ENCODE peak calls at places on chromosomes 11 and 22, in four cellular contexts. Z is WERI-Rb-1, Q is esophagus squamous epithelium, L is uterus. P is an unnamed sample.

GRCh38 chr11:104531075-104531474 is 367.1 kb upstream of the PDGFD start:
- DNase-seq in Z (no peak), Q (no peak), L (no peak), P (no peak)

GRCh38 chr11:11987503-11988022 is 20.9 kb downstream of the DKK3 start:
- DNase-seq in Z (no peak), Q (no peak), L (no peak), P (no peak)

GRCh38 chr11:67673358-67673757 is 1.1 kb downstream of the ALDH3B2 start:
- DNase-seq in Z (no peak), Q (no peak), L (no peak), P (no peak)

GRCh38 chr11:1782026-1782696 is 18.4 kb upstream of the CTSD start:
- DNase-seq in Z (no peak), Q (no peak), L (no peak), P (no peak)

GRCh38 chr11:94473177-94473799 is 20.4 kb downstream of the MRE11 start:
- DNase-seq in Z (no peak), Q (no peak), L (no peak), P (no peak)

GRCh38 chr11:12696911-12697581 is 22.8 kb downstream of the TEAD1 start:
- DNase-seq in Z (no peak), Q (no peak), L (no peak), P (no peak)

GRCh38 chr22:12601870-12602779 is 2925.9 kb upstream of the OR11H1 start:
- DNase-seq in Z (peak), Q (no peak), L (no peak), P (no peak)

GRCh38 chr22:41904450-41905410 is 10.1 kb downstream of the SHISA8 start:
- DNase-seq in Z (no peak), Q (no peak), L (no peak), P (no peak)

GRCh38 chr11:536841-537621 is at the start of gene LRRC56:
- DNase-seq in Z (peak), Q (peak), L (peak), P (peak)

GRCh38 chr11:13278620-13279486 is 1.3 kb downstream of the BMAL1 start:
- DNase-seq in Z (peak), Q (no peak), L (no peak), P (no peak)

GRCh38 chr11:93541884-93542752 is 1.1 kb downstream of the SMCO4 start:
- DNase-seq in Z (peak), Q (no peak), L (peak), P (peak)

GRCh38 chr11:119491753-119492455 is 68.9 kb upstream of the THY1 start:
- DNase-seq in Z (no peak), Q (no peak), L (no peak), P (no peak)

GRCh38 chr11:70522613-70523311 is 124.4 kb downstream of the CTTN start:
- DNase-seq in Z (peak), Q (no peak), L (no peak), P (no peak)

GRCh38 chr22:29030618-29031235 is 30.9 kb downstream of the C22orf31 start:
- DNase-seq in Z (no peak), Q (no peak), L (peak), P (peak)
- H3K4me3 ChIP-seq in Z (no peak), Q (peak), L (peak), P (peak)

GRCh38 chr11:8168485-8169257 is at the start of gene RIC3:
- DNase-seq in Z (peak), Q (no peak), L (peak), P (no peak)
- H3K4me3 ChIP-seq in Z (peak), Q (peak), L (peak), P (peak)

DNA sequence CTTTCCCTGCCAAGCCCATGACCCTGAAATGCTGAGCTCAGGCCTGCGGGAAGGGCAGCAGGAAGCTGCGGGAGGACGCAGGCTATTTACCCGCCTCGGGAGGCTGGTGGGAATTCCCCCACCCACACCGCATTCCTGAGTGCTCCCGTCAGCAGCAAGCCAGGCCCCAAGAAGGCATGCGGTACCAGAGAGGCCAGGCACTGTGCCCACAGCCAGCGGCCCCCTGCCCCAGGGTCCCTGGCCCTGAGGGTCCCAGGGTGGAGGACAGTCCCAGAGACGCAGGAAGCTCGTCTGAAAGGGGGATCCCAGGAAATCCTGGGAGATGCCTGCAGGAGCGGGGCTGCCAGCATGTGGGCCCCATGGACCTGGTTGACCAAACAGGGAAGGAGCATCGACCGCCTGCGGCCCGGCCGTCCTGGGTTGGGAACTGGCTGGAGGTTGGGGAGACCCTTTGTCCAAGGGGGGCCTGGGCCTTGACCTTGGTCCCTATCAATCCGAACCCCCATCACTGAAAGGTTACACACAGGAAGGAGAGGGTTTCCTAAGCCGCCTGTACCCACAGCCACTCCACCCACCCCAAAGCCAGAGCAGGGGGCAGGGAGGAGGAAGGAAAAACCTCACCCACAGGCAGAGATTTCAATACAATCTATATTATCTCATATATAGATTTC is 17.0 kb downstream of the MAFF start:
- DNase-seq in Z (no peak), Q (no peak), L (peak), P (peak)
- H3K4me3 ChIP-seq in Z (no peak), Q (no peak), L (no peak), P (no peak)

GRCh38 chr11:134823970-134824369 is 411.9 kb upstream of the B3GAT1 start:
- DNase-seq in Z (no peak), Q (no peak), L (no peak), P (no peak)

GRCh38 chr11:134818531-134818930 is 406.5 kb upstream of the B3GAT1 start:
- DNase-seq in Z (no peak), Q (no peak), L (no peak), P (no peak)

GRCh38 chr11:134819026-134819425 is 407.0 kb upstream of the B3GAT1 start:
- DNase-seq in Z (peak), Q (no peak), L (no peak), P (no peak)

GRCh38 chr11:134821422-134821821 is 409.4 kb upstream of the B3GAT1 start:
- DNase-seq in Z (no peak), Q (no peak), L (no peak), P (no peak)

DNA sequence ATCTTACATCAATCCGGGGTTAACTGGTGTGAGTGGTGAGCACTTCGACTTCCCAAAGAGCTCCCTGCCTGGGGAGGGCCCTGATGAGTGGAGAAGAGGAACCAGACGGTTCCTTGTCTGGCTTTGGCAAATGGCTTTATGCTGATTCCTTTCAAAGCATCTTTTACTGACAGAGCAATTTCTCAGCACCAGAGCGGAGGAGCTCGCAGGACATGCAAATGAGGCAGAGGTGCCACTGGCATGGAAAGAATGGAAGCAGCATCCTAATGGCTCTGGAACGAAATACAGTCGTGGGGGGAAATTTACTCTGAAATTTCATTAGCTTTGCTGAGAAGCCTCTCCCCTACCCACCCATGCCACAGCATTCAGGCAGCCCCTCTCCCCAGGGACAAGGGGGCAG is 410.9 kb upstream of the B3GAT1 start:
- DNase-seq in Z (no peak), Q (no peak), L (no peak), P (no peak)
- H3K4me3 ChIP-seq in Z (no peak), Q (no peak), L (no peak), P (no peak)

DNA sequence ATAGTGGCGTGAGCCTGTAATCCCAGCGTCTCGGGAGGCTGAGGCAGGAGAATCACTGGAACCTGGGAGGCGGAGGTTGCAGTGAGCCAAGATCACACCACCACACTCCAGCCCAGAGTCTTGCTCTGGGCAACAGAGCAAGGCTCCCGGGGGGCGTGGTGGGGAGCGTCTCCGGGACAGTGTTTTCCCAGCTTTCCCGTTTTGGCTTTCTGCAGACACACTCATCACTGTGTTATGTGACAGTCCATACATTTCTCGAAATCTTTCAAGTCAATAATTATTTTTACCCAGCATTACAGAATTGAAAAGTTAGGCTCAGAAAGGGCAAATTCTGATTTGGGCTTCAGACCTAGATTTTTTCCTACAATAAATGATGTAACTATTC is 31.7 kb downstream of the NEAT1 start:
- DNase-seq in Z (no peak), Q (no peak), L (no peak), P (no peak)
- H3K4me3 ChIP-seq in Z (no peak), Q (peak), L (peak), P (peak)

GRCh38 chr11:77082838-77083552 is 16.2 kb downstream of the CAPN5 start:
- DNase-seq in Z (peak), Q (no peak), L (peak), P (peak)
- H3K4me3 ChIP-seq in Z (no peak), Q (no peak), L (no peak), P (no peak)

GRCh38 chr11:34652191-34652958 is 31.5 kb downstream of the EHF start:
- DNase-seq in Z (no peak), Q (no peak), L (no peak), P (no peak)

GRCh38 chr11:34653031-34653430 is 32.1 kb downstream of the EHF start:
- DNase-seq in Z (no peak), Q (no peak), L (no peak), P (no peak)

GRCh38 chr11:34655335-34656008 is 34.6 kb downstream of the EHF start:
- DNase-seq in Z (no peak), Q (no peak), L (no peak), P (no peak)

GRCh38 chr11:34654491-34655334 is 33.8 kb downstream of the EHF start:
- DNase-seq in Z (no peak), Q (no peak), L (no peak), P (peak)

GRCh38 chr11:34653851-34654490 is 33.1 kb downstream of the EHF start:
- DNase-seq in Z (peak), Q (no peak), L (no peak), P (no peak)
- H3K4me3 ChIP-seq in Z (no peak), Q (no peak), L (no peak), P (no peak)

GRCh38 chr11:4019891-4020290 is 74.7 kb upstream of the RRM1 start:
- DNase-seq in Z (no peak), Q (no peak), L (no peak), P (no peak)
- H3K4me3 ChIP-seq in Z (no peak), Q (no peak), L (no peak), P (no peak)

P was measured in right atrium auricular region.